ENCODE peak calls at places on chromosomes 4 and X, in seven cellular contexts. P, F, H, Z, K, I and G are unnamed samples.
A peak's percentile ranks its signal among the peaks of the same experiment; 100 is the strongest.

GRCh38 chr4:48635310-48635709 is 144.8 kb downstream of the FRYL start:
- DNase-seq in P (peak; percentile 64), Z (no peak), H (no peak), I (no peak), F (peak; percentile 44), K (no peak), G (no peak)

GRCh38 chr4:79250887-79251286 is 75.0 kb downstream of the NAA11 start:
- DNase-seq in K (no peak), F (no peak), Z (no peak), H (no peak), P (no peak), I (no peak), G (no peak)

GRCh38 chrX:9677098-9677739 is 88.4 kb downstream of the GPR143 start:
- DNase-seq in I (no peak), Z (peak; percentile 9), F (no peak), H (no peak), P (peak; percentile 46), K (peak; percentile 18), G (peak; percentile 28)

GRCh38 chr4:80305466-80305865 is 30.1 kb upstream of the CFAP299 start:
- DNase-seq in Z (no peak), I (no peak), F (peak; percentile 25), P (peak; percentile 91), H (no peak), K (no peak), G (no peak)

GRCh38 chr4:142959156-142959555 is 113.1 kb upstream of the INPP4B start:
- DNase-seq in P (no peak), K (no peak), H (no peak), F (no peak), I (no peak), Z (no peak), G (no peak)

GRCh38 chr4:98619197-98619596 is 39.2 kb downstream of the TSPAN5 start:
- DNase-seq in F (no peak), Z (no peak), H (no peak), I (no peak), K (no peak), P (no peak), G (no peak)

GRCh38 chrX:99001286-99001685 is 1408.8 kb downstream of the PCDH19 start:
- DNase-seq in H (no peak), F (no peak), P (no peak), I (no peak), K (no peak), Z (no peak), G (no peak)

GRCh38 chr4:2267320-2267811 is 5.5 kb upstream of the MXD4 start:
- DNase-seq in Z (no peak), K (no peak), H (no peak), F (no peak), I (no peak), P (no peak), G (no peak)

GRCh38 chrX:41022579-41022978 is 62.7 kb upstream of the USP9X start:
- DNase-seq in Z (no peak), F (no peak), K (no peak), H (no peak), I (no peak), P (peak; percentile 45), G (no peak)

GRCh38 chr4:164068392-164068791 is 573.9 kb downstream of the TMA16 start:
- DNase-seq in K (no peak), F (no peak), I (no peak), P (no peak), H (no peak), Z (no peak), G (no peak)

GRCh38 chr4:154389142-154389541 is 102.5 kb downstream of the DCHS2 start:
- DNase-seq in I (no peak), Z (no peak), P (no peak), K (no peak), F (no peak), H (no peak), G (no peak)

GRCh38 chr4:75892508-75892907 is 9.7 kb downstream of the PPEF2 start:
- DNase-seq in I (no peak), K (no peak), H (no peak), F (no peak), Z (no peak), P (no peak), G (no peak)